ENCODE peak calls at places on chromosomes 3 and 15, in four cellular contexts. M, X, C and V are unnamed samples.

GRCh38 chr3:125123455-125123854 is 67.7 kb upstream of the HEG1 start:
- DNase-seq in M (no peak), X (no peak), C (no peak), V (no peak)

GRCh38 chr3:197368330-197368729 is 69.9 kb upstream of the DLG1 start:
- DNase-seq in M (peak; percentile 2), X (no peak), C (no peak), V (no peak)

GRCh38 chr15:70526221-70526973 is 237.0 kb downstream of the UACA start:
- DNase-seq in M (peak; percentile 34), X (no peak), C (no peak), V (no peak)

GRCh38 chr3:57184516-57184915 is 15.3 kb downstream of the HESX1 start:
- DNase-seq in M (no peak), X (no peak), C (no peak), V (no peak)

GRCh38 chr3:46674031-46674592 is 19.4 kb downstream of the ALS2CL start:
- DNase-seq in M (no peak), X (no peak), C (no peak), V (no peak)

GRCh38 chr3:73502609-73503560 is 121.9 kb downstream of the PDZRN3 start:
- DNase-seq in M (peak; percentile 75), X (peak; percentile 52), C (peak; percentile 67), V (peak; percentile 45)

GRCh38 chr3:105715372-105715771 is 153.4 kb downstream of the CBLB start:
- DNase-seq in M (no peak), X (no peak), C (no peak), V (no peak)

GRCh38 chr15:52295421-52295991 is at the start of gene MYO5C:
- DNase-seq in M (no peak), X (peak; percentile 4), C (peak; percentile 51), V (peak; percentile 83)

GRCh38 chr15:66919421-66919820 is 146.0 kb upstream of the SMAD3 start:
- DNase-seq in M (no peak), X (no peak), C (no peak), V (no peak)

GRCh38 chr3:150469931-150470740 is 62.0 kb downstream of the TSC22D2 start:
- DNase-seq in M (no peak), X (no peak), C (no peak), V (no peak)

GRCh38 chr15:85838655-85839054 is 43.9 kb upstream of the KLHL25 start:
- DNase-seq in M (no peak), X (no peak), C (no peak), V (no peak)

GRCh38 chr3:136984837-136985236 is 27.1 kb downstream of the IL20RB start:
- DNase-seq in M (no peak), X (no peak), C (no peak), V (no peak)

GRCh38 chr3:195258449-195259145 is 12.4 kb downstream of the XXYLT1 start:
- DNase-seq in M (no peak), X (no peak), C (no peak), V (no peak)

GRCh38 chr3:129749692-129750091 is 143.2 kb upstream of the PLXND1 start:
- DNase-seq in M (peak; percentile 32), X (no peak), C (no peak), V (no peak)

GRCh38 chr3:44079916-44080315 is 161.8 kb upstream of the TOPAZ1 start:
- DNase-seq in M (no peak), X (no peak), C (no peak), V (no peak)

GRCh38 chr15:99057697-99058420 is 47.0 kb upstream of the SYNM start:
- DNase-seq in M (peak; percentile 72), X (no peak), C (no peak), V (no peak)

GRCh38 chr15:101675015-101675414 is 22.8 kb upstream of the TM2D3 start:
- DNase-seq in M (no peak), X (no peak), C (no peak), V (no peak)

GRCh38 chr3:104368760-104369159 is 997.9 kb upstream of the ALCAM start:
- DNase-seq in M (no peak), X (no peak), C (no peak), V (no peak)

GRCh38 chr3:60890226-60890625 is 361.0 kb downstream of the FHIT start:
- DNase-seq in M (no peak), X (no peak), C (no peak), V (no peak)

GRCh38 chr3:188229177-188229576 is 75.2 kb downstream of the LPP start:
- DNase-seq in M (no peak), X (no peak), C (no peak), V (no peak)

GRCh38 chr15:89119489-89120478 is 31.5 kb downstream of the ABHD2 start:
- DNase-seq in M (no peak), X (no peak), C (no peak), V (no peak)

GRCh38 chr15:31328999-31329639 is 2.5 kb downstream of the KLF13 start:
- DNase-seq in M (peak; percentile 62), X (no peak), C (no peak), V (no peak)

GRCh38 chr3:74661672-74662071 is 47.2 kb upstream of the CNTN3 start:
- DNase-seq in M (no peak), X (no peak), C (no peak), V (no peak)

GRCh38 chr15:70795311-70795665 is 31.9 kb upstream of the UACA start:
- DNase-seq in M (no peak), X (no peak), C (no peak), V (no peak)

GRCh38 chr3:133254716-133255115 is 145.1 kb upstream of the BFSP2 start:
- DNase-seq in M (no peak), X (no peak), C (no peak), V (no peak)

GRCh38 chr3:55017876-55018275 is 90.0 kb upstream of the LRTM1 start:
- DNase-seq in M (no peak), X (no peak), C (no peak), V (no peak)

GRCh38 chr3:158727499-158728377 is 4.5 kb downstream of the RARRES1 start:
- DNase-seq in M (peak; percentile 85), X (no peak), C (peak; percentile 51), V (peak; percentile 16)

GRCh38 chr15:81948142-81948709 is 97.6 kb downstream of the MEX3B start:
- DNase-seq in M (no peak), X (no peak), C (no peak), V (no peak)

GRCh38 chr3:66812126-66812525 is 186.0 kb upstream of the KBTBD8 start:
- DNase-seq in M (no peak), X (no peak), C (no peak), V (no peak)

GRCh38 chr15:33985287-33985686 is 17.0 kb downstream of the CHRM5 start:
- DNase-seq in M (no peak), X (no peak), C (no peak), V (no peak)

GRCh38 chr3:36814776-36815175 is 50.4 kb upstream of the DCLK3 start:
- DNase-seq in M (no peak), X (no peak), C (no peak), V (no peak)

GRCh38 chr15:82646250-82647044 is 716 bp downstream of the CPEB1 start:
- DNase-seq in M (no peak), X (peak; percentile 13), C (no peak), V (no peak)